ENCODE peak calls at places on chromosomes 1 and 21, in four cellular contexts. P is dermis blood vessel endothelial cell, I is SHP77, S is body of pancreas. X is an unnamed sample.

GRCh38 chr1:225890346-225891228 is 1.6 kb upstream of the LEFTY1 start:
- DNase-seq in P (no peak), I (no peak), S (peak; percentile 38), X (no peak)

GRCh38 chr1:229208481-229208880 is 62.4 kb upstream of the RAB4A start:
- DNase-seq in P (no peak), I (no peak), S (no peak), X (no peak)

GRCh38 chr1:41611932-41612450 is 127.5 kb upstream of the EDN2 start:
- DNase-seq in P (no peak), I (no peak), S (no peak), X (no peak)

GRCh38 chr1:209103135-209103534 is 480.4 kb upstream of the CAMK1G start:
- DNase-seq in P (no peak), I (peak; percentile 19), S (no peak), X (no peak)

GRCh38 chr1:12528021-12528852 is 89.8 kb downstream of the DHRS3 start:
- DNase-seq in P (no peak), I (peak; percentile 36), S (peak; percentile 98), X (no peak)

GRCh38 chr1:211352985-211353515 is 26.4 kb downstream of the TRAF5 start:
- DNase-seq in P (peak; percentile 50), I (peak; percentile 29), S (peak; percentile 56), X (no peak)

GRCh38 chr1:205298191-205298994 is 23.2 kb downstream of the NUAK2 start:
- DNase-seq in P (peak; percentile 93), I (peak; percentile 7), S (peak; percentile 57), X (peak; percentile 40)

GRCh38 chr1:109805486-109806180 is 41.9 kb upstream of the EPS8L3 start:
- DNase-seq in P (peak; percentile 46), I (peak; percentile 56), S (no peak), X (peak; percentile 78)

GRCh38 chr1:226372885-226373284 is 35.0 kb downstream of the PARP1 start:
- DNase-seq in P (no peak), I (no peak), S (no peak), X (no peak)

GRCh38 chr1:19775831-19776230 is 23.9 kb downstream of the TMCO4 start:
- DNase-seq in P (no peak), I (no peak), S (no peak), X (no peak)

GRCh38 chr1:78427506-78427905 is 63.3 kb upstream of the PTGFR start:
- DNase-seq in P (no peak), I (no peak), S (no peak), X (no peak)

GRCh38 chr21:46413365-46413696 is 45.4 kb upstream of the DIP2A start:
- DNase-seq in P (no peak), I (no peak), S (no peak), X (no peak)

GRCh38 chr1:113978863-113979702 is at the start of gene OLFML3:
- DNase-seq in P (peak; percentile 95), I (peak; percentile 78), S (peak; percentile 82), X (peak; percentile 86)

GRCh38 chr1:91650764-91651163 is 150.1 kb downstream of the CDC7 start:
- DNase-seq in P (peak; percentile 53), I (no peak), S (peak; percentile 16), X (peak; percentile 49)

GRCh38 chr1:30928171-30928570 is 19.6 kb upstream of the SDC3 start:
- DNase-seq in P (no peak), I (no peak), S (no peak), X (no peak)

GRCh38 chr1:175075572-175076568 is 8.2 kb downstream of the TNN start:
- DNase-seq in P (no peak), I (no peak), S (no peak), X (no peak)